ENCODE peak calls at places on chromosomes 1 and 21, in four cellular contexts. H, I, Z and N are unnamed samples.

GRCh38 chr1:85975770-85976386 is 180.7 kb downstream of the COL24A1 start:
- DNase-seq in H (no peak), Z (no peak), I (no peak), N (no peak)

GRCh38 chr1:2921970-2922686 is 99.1 kb upstream of the ACTRT2 start:
- DNase-seq in I (no peak), H (no peak), Z (no peak), N (no peak)

GRCh38 chr1:39711359-39712340 is 20.4 kb upstream of the HPCAL4 start:
- DNase-seq in H (no peak), I (peak; percentile 78), Z (no peak), N (peak; percentile 84)

GRCh38 chr1:114453361-114453784 is 57.6 kb downstream of the TRIM33 start:
- DNase-seq in H (no peak), Z (no peak), I (no peak), N (no peak)

GRCh38 chr1:91166106-91166712 is 144.4 kb upstream of the ZNF644 start:
- DNase-seq in I (peak; percentile 75), Z (peak; percentile 25), H (peak; percentile 30), N (peak; percentile 33)

GRCh38 chr1:112262301-112262700 is 133.7 kb upstream of the CTTNBP2NL start:
- DNase-seq in H (no peak), Z (no peak), I (no peak), N (no peak)

GRCh38 chr1:12485231-12486172 is 132.5 kb downstream of the DHRS3 start:
- DNase-seq in I (no peak), Z (no peak), H (no peak), N (no peak)

GRCh38 chr1:51978099-51978498 is 12.4 kb downstream of the RAB3B start:
- DNase-seq in Z (no peak), H (no peak), I (no peak), N (no peak)

GRCh38 chr1:201383647-201384405 is 6.3 kb upstream of the TNNT2 start:
- DNase-seq in H (no peak), Z (no peak), I (peak; percentile 59), N (peak; percentile 75)

GRCh38 chr21:36093512-36093911 is 23.7 kb downstream of the CBR1 start:
- DNase-seq in H (no peak), Z (no peak), I (no peak), N (no peak)

GRCh38 chr1:56389813-56390539 is 189.4 kb downstream of the PLPP3 start:
- DNase-seq in I (no peak), Z (no peak), H (no peak), N (no peak)

GRCh38 chr1:66671472-66671871 is 80.8 kb upstream of the DYNLT5 start:
- DNase-seq in Z (no peak), H (no peak), I (no peak), N (no peak)

GRCh38 chr1:8025061-8025670 is 943 bp downstream of the ERRFI1 start:
- DNase-seq in I (no peak), H (no peak), Z (no peak), N (peak; percentile 50)

GRCh38 chr1:235783148-235783776 is 83.4 kb downstream of the LYST start:
- DNase-seq in H (no peak), Z (no peak), I (peak; percentile 70), N (peak; percentile 56)

GRCh38 chr1:26469558-26469957 is 2.7 kb upstream of the HMGN2 start:
- DNase-seq in Z (no peak), H (no peak), I (no peak), N (no peak)

GRCh38 chr1:43348809-43349593 is 9.8 kb upstream of the CDC20 start:
- DNase-seq in Z (peak; percentile 94), I (peak; percentile 72), H (peak; percentile 75), N (peak; percentile 39)

GRCh38 chr1:154951901-154952657 is 3.8 kb downstream of the PBXIP1 start:
- DNase-seq in H (no peak), I (no peak), Z (no peak), N (peak; percentile 26)

GRCh38 chr1:243490748-243491686 is 235.2 kb downstream of the SDCCAG8 start:
- DNase-seq in H (no peak), I (peak; percentile 55), Z (no peak), N (peak; percentile 73)